ENCODE peak calls at places on chromosomes 5 and 9, in five cellular contexts. Z, W, D, S and P are unnamed samples.

GRCh38 chr5:95846554-95847260 is 24.2 kb upstream of the GLRX start:
- DNase-seq in Z (peak; percentile 37), W (peak; percentile 70), D (peak; percentile 70), S (peak; percentile 83), P (peak; percentile 47)

GRCh38 chr5:114447084-114447773 is 85.4 kb downstream of the KCNN2 start:
- DNase-seq in Z (no peak), W (no peak), D (no peak), S (no peak), P (no peak)

GRCh38 chr5:75460947-75461346 is 50.5 kb downstream of the CERT1 start:
- DNase-seq in Z (no peak), W (no peak), D (no peak), S (no peak), P (no peak)

GRCh38 chr9:137454145-137454505 is 5.0 kb downstream of the NSMF start:
- DNase-seq in Z (peak; percentile 80), W (peak; percentile 31), D (no peak), S (no peak), P (peak; percentile 41)

GRCh38 chr9:106862946-106863740 is at the start of gene ZNF462:
- DNase-seq in Z (peak; percentile 27), W (no peak), D (peak; percentile 69), S (peak; percentile 63), P (no peak)

GRCh38 chr5:137099651-137100050 is 399.5 kb downstream of the SPOCK1 start:
- DNase-seq in Z (no peak), W (no peak), D (no peak), S (no peak), P (no peak)

GRCh38 chr5:134019636-134020035 is 14.9 kb upstream of the VDAC1 start:
- DNase-seq in Z (no peak), W (no peak), D (no peak), S (no peak), P (no peak)

GRCh38 chr9:71506821-71507220 is 261.5 kb downstream of the CEMIP2 start:
- DNase-seq in Z (no peak), W (no peak), D (peak; percentile 18), S (no peak), P (no peak)

GRCh38 chr9:87973791-87974292 is 491 bp downstream of the CDK20 start:
- DNase-seq in Z (no peak), W (no peak), D (no peak), S (peak; percentile 27), P (no peak)